ENCODE peak calls at places on chromosomes 5 and 9, in nine cellular contexts. J is MM.1S, Q is adipocyte, S is GM12878, E is tibial artery, G is psoas muscle, T is stomach, B is lung, W is OCI-LY7. D is an unnamed sample. For H3K4me1, the result is how much of the 10 kb centered on the place peaks cover.

GRCh38 chr9:91948423-91949292 is 1.4 kb downstream of the ROR2 start:
- DNase-seq in J (peak), W (no peak), T (peak), S (no peak), B (peak), G (no peak), Q (peak), E (no peak), D (peak)

GRCh38 chr9:107868166-107868565 is 378.6 kb upstream of the KLF4 start:
- DNase-seq in E (no peak), G (no peak), J (no peak), B (no peak), T (no peak), W (peak), S (no peak), Q (no peak), D (no peak)

GRCh38 chr5:72556351-72557146 is 49.3 kb upstream of the ZNF366 start:
- DNase-seq in E (peak), B (peak), J (peak), S (peak), W (peak), Q (peak), T (peak), G (peak), D (peak)

GRCh38 chr9:5510360-5510931 is at the start of gene PDCD1LG2:
- DNase-seq in B (no peak), E (no peak), S (peak), Q (peak), T (no peak), G (no peak), W (no peak), J (peak), D (peak)

GRCh38 chr9:78622131-78622530 is 325.2 kb downstream of the PSAT1 start:
- DNase-seq in J (no peak), S (no peak), B (no peak), G (no peak), Q (no peak), T (no peak), W (no peak), E (no peak), D (no peak)

GRCh38 chr5:96821260-96821916 is 13.6 kb upstream of the ERAP1 start:
- DNase-seq in B (no peak), T (no peak), W (no peak), E (no peak), J (no peak), S (no peak), G (no peak), Q (no peak), D (peak)

GRCh38 chr9:131704195-131704983 is 35.5 kb downstream of the RAPGEF1 start:
- DNase-seq in T (no peak), Q (no peak), E (no peak), S (no peak), J (no peak), G (no peak), B (no peak), W (no peak), D (no peak)

GRCh38 chr5:1368236-1368635 is 23.3 kb upstream of the CLPTM1L start:
- DNase-seq in E (no peak), W (no peak), B (no peak), G (no peak), S (no peak), J (no peak), Q (no peak), T (no peak), D (no peak)

GRCh38 chr5:42626462-42626861 is 130.2 kb upstream of the CCDC152 start:
- DNase-seq in E (no peak), W (no peak), S (no peak), T (no peak), J (no peak), G (no peak), B (no peak), Q (no peak), D (no peak)

GRCh38 chr5:36590513-36591286 is 15.7 kb upstream of the SLC1A3 start:
- DNase-seq in E (no peak), Q (no peak), B (no peak), T (no peak), G (no peak), J (no peak), S (no peak), W (no peak), D (no peak)

GRCh38 chr5:147628054-147628895 is 118.4 kb upstream of the DPYSL3 start:
- DNase-seq in W (peak), T (peak), B (peak), E (peak), J (peak), S (peak), G (no peak), Q (peak), D (peak)

GRCh38 chr9:6153425-6153824 is 62.2 kb upstream of the IL33 start:
- DNase-seq in B (no peak), E (no peak), W (no peak), J (no peak), T (no peak), S (no peak), Q (no peak), G (no peak), D (no peak)

GRCh38 chr5:10760033-10760975 is 730 bp downstream of the DAP start:
- DNase-seq in G (no peak), W (peak), T (peak), S (no peak), Q (peak), J (peak), B (peak), E (peak), D (peak)

GRCh38 chr9:110047955-110048472 is 159.9 kb downstream of the C9orf152 start:
- DNase-seq in B (no peak), Q (no peak), T (no peak), S (no peak), J (no peak), W (peak), E (no peak), G (no peak), D (no peak)

GRCh38 chr5:32297181-32298055 is 15.3 kb downstream of the MTMR12 start:
- DNase-seq in Q (no peak), J (no peak), G (no peak), T (no peak), B (no peak), S (no peak), W (no peak), E (no peak), D (no peak)

GRCh38 chr9:82829818-82830217 is 233.1 kb downstream of the RASEF start:
- DNase-seq in G (no peak), E (no peak), J (no peak), T (no peak), Q (no peak), B (no peak), S (no peak), W (no peak), D (no peak)

GRCh38 chr5:159184858-159185381 is 24.4 kb downstream of the RNF145 start:
- DNase-seq in J (no peak), W (no peak), T (no peak), G (no peak), E (no peak), B (no peak), Q (peak), S (no peak), D (peak)

GRCh38 chr9:124914753-124915405 is 26.0 kb downstream of the GOLGA1 start:
- DNase-seq in J (no peak), Q (no peak), G (no peak), B (no peak), W (no peak), T (no peak), E (no peak), S (no peak), D (no peak)

GRCh38 chr5:64632251-64632650 is 58.1 kb upstream of the SHISAL2B start:
- DNase-seq in J (no peak), T (no peak), E (no peak), B (peak), S (no peak), W (no peak), G (no peak), Q (peak), D (no peak)

GRCh38 chr5:90307386-90308181 is 102.0 kb downstream of the CETN3 start:
- DNase-seq in E (no peak), Q (no peak), W (no peak), G (no peak), J (no peak), B (no peak), T (no peak), S (no peak), D (no peak)

GRCh38 chr9:72292184-72292787 is 72.7 kb downstream of the ZFAND5 start:
- DNase-seq in W (peak), T (no peak), B (no peak), G (no peak), Q (peak), E (no peak), S (no peak), J (peak), D (no peak)

GRCh38 chr5:111859533-111860270 is 102.7 kb upstream of the NREP start:
- DNase-seq in J (no peak), G (no peak), T (no peak), S (no peak), B (no peak), Q (peak), E (no peak), W (no peak), D (no peak)

GRCh38 chr5:11528720-11529119 is 375.5 kb downstream of the CTNND2 start:
- DNase-seq in B (no peak), W (no peak), E (no peak), S (no peak), J (no peak), T (no peak), G (no peak), Q (no peak), D (no peak)

GRCh38 chr9:27369591-27369990 is 72.6 kb upstream of the EQTN start:
- DNase-seq in W (no peak), J (no peak), T (no peak), Q (no peak), G (no peak), E (no peak), B (no peak), S (no peak), D (no peak)
- H3K4me3 ChIP-seq in W (no peak), J (no peak), T (no peak), Q (no peak), G (no peak), E (no peak), B (no peak), S (no peak), D (no peak)

GRCh38 chr5:76974768-76975167 is 21.9 kb downstream of the CRHBP start:
- DNase-seq in G (no peak), B (no peak), W (peak), E (no peak), Q (no peak), J (no peak), T (no peak), S (no peak), D (no peak)

GRCh38 chr5:76972670-76973069 is 19.8 kb downstream of the CRHBP start:
- DNase-seq in Q (no peak), B (no peak), J (no peak), W (no peak), E (no peak), G (no peak), T (no peak), S (no peak), D (no peak)

DNA sequence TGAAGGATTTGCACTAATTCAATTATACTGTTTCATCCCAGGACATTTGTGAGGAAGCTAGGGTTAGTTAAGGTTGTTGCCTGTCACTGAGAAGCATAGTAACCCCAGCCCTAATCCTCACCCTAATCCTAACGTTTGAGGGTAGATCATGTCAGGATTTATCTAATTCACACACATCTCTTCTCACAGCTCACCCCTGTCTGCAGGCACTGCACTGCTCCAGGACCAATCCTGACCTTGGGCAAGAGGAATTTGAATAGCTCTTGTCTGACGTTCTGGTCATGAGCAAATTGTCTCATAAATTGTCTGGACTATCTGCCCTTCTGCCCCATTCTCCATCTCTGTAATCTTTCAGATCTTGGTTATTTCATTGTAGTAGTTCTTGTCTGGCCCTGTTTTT is 18.6 kb downstream of the CRHBP start:
- DNase-seq in E (no peak), W (no peak), S (no peak), G (no peak), J (no peak), B (no peak), Q (no peak), T (no peak), D (no peak)
- H3K4me1 ChIP-seq in E (under half), W (under half), S (under half), G (under half), J (under half), B (under half), Q (under half), T (under half), D (under half)

GRCh38 chr5:150067405-150067960 is 18.9 kb downstream of the CSF1R start:
- DNase-seq in Q (no peak), S (no peak), G (peak), E (no peak), W (no peak), J (no peak), B (no peak), T (no peak), D (no peak)
- H3K4me3 ChIP-seq in Q (no peak), S (no peak), G (no peak), E (no peak), W (no peak), J (no peak), B (no peak), T (no peak), D (no peak)

GRCh38 chr5:169161022-169161680 is 139.8 kb downstream of the SLIT3 start:
- DNase-seq in W (no peak), E (peak), S (no peak), B (peak), J (no peak), Q (peak), G (no peak), T (no peak), D (peak)
- H3K4me1 ChIP-seq in W (under half), E (under half), S (under half), B (under half), J (under half), Q (under half), G (under half), T (under half), D (half or more)

GRCh38 chr5:59709346-59709821 is 184.1 kb downstream of the PDE4D start:
- DNase-seq in J (no peak), W (no peak), Q (peak), T (no peak), G (no peak), S (no peak), E (no peak), B (no peak), D (no peak)

GRCh38 chr5:59711316-59711715 is 182.2 kb downstream of the PDE4D start:
- DNase-seq in B (no peak), E (no peak), J (no peak), G (no peak), W (no peak), T (no peak), S (no peak), Q (peak), D (no peak)

GRCh38 chr5:59713488-59713844 is 180.1 kb downstream of the PDE4D start:
- DNase-seq in T (no peak), E (no peak), G (no peak), S (no peak), B (no peak), W (no peak), Q (no peak), J (no peak), D (no peak)

GRCh38 chr5:59712836-59713487 is 180.6 kb downstream of the PDE4D start:
- DNase-seq in Q (no peak), E (no peak), J (no peak), S (no peak), B (no peak), G (no peak), W (peak), T (no peak), D (no peak)

GRCh38 chr5:59709833-59710232 is 183.7 kb downstream of the PDE4D start:
- DNase-seq in T (peak), W (no peak), J (no peak), Q (peak), B (no peak), G (no peak), S (no peak), E (no peak), D (peak)
- H3K4me3 ChIP-seq in T (no peak), W (no peak), J (no peak), Q (no peak), B (no peak), G (no peak), S (no peak), E (no peak), D (no peak)

GRCh38 chr9:23771746-23772145 is 54.3 kb downstream of the ELAVL2 start:
- DNase-seq in J (no peak), B (no peak), T (no peak), Q (peak), S (no peak), E (no peak), G (no peak), W (no peak), D (no peak)

GRCh38 chr9:23766613-23767012 is 59.4 kb downstream of the ELAVL2 start:
- DNase-seq in W (no peak), S (no peak), J (peak), G (no peak), B (no peak), T (no peak), Q (no peak), E (no peak), D (no peak)

GRCh38 chr9:23768861-23769260 is 57.2 kb downstream of the ELAVL2 start:
- DNase-seq in J (no peak), S (no peak), Q (peak), T (no peak), B (no peak), E (no peak), G (no peak), W (no peak), D (no peak)

GRCh38 chr9:23772384-23772783 is 53.7 kb downstream of the ELAVL2 start:
- DNase-seq in B (no peak), Q (no peak), G (no peak), S (no peak), E (no peak), J (no peak), W (no peak), T (no peak), D (no peak)

DNA sequence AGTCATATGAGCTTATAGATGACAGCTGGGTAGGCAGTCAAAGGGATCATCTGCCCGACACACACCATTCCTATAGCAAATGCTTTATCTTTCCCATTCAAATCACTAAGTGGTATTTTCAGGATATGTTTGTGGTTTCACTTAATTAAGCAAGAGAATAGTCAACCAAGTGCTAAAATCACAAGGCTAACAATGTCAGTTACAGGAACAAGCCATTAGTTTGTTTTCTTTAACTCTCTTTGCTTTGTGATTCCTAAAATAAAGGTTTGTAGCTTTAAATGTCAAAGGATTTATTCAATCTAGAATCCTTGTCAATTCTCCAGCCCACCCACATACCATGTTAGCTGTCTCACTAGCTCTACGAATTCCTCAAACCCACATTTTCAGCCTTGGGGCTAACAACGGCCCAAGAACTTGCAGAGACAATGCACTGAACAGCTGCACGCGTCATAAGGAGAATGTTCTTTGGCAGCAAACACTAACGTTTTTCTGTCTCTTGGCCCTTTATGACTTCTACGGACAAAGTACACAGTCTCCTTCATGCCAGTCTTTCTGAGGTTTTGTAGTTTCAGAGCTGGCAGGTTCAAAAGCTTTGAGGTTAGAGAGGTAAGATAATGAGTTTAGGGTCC is 56.6 kb downstream of the ELAVL2 start:
- DNase-seq in E (no peak), J (no peak), T (no peak), G (no peak), B (no peak), S (no peak), W (no peak), Q (peak), D (peak)
- H3K4me1 ChIP-seq in E (under half), J (under half), T (under half), G (under half), B (under half), S (under half), W (under half), Q (under half), D (under half)

DNA sequence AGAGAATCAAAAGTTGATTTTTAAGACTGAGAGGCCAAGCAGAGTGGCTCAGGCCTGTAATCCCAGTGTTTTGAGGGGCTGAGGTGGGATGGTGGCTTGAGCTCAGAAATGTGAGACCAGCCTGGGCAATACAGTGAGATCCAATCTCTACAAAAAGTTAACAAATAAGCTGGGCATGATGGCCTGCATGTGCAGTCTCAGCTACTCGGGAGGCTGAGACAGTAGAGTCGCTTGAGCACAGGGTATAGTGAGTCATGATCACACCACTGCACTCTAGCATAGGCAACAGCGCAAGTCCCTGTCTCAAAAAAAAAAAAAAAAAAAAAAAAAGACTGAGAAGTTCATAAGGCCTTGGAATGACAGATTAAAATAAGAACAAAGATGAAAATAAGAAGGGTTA is 177.2 kb downstream of the TMEM232 start:
- DNase-seq in Q (no peak), J (no peak), G (no peak), B (no peak), S (no peak), T (no peak), E (no peak), W (no peak), D (no peak)
- H3K4me3 ChIP-seq in Q (no peak), J (no peak), G (no peak), B (no peak), S (no peak), T (no peak), E (no peak), W (no peak), D (no peak)

DNA sequence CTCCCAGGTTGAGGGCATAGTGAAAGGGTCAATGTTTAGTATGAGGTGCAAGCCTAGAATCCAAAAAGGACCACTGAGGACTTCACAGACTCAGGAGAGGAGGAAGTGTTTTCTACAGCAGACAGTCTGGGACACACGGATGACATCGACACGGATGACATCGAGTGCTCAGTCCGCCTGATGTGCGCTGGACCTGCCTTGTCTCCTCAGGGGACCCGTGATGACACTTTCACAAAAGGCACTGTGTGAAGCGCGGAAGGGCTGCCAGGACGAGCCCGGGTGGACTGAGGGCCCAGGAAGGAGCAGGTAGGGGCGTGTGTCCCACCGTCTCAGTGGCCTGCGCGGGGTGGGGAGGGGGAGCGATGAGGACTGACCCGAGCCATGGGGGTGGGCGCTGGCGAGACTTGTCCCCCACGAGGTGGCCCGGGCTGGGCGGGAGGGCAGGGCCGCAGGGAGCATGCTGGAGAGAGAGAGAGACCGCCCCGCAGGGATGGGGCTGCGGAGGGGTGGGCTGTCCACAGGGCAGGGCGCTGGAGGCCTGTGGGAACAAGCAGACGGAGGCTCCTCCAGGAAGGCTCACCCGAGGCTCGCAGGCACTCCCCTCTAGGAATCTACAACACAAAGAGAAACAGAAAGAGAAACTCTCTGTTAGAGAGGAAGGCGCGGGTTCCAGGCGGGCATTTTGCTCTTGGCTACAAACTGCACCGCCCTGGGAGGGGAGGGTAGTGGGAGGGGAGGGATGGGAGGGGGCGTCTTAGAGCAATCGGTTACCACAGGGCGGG is 54.9 kb downstream of the USP20 start:
- DNase-seq in G (no peak), T (peak), E (no peak), J (no peak), B (no peak), Q (no peak), W (no peak), S (peak), D (no peak)
- H3K4me1 ChIP-seq in G (under half), T (under half), E (under half), J (under half), B (under half), Q (under half), W (half or more), S (half or more), D (half or more)

GRCh38 chr5:122076669-122077450 is 1.2 kb downstream of the LOX start:
- DNase-seq in Q (peak), J (peak), E (peak), T (peak), S (no peak), B (peak), G (peak), W (no peak), D (peak)

GRCh38 chr5:122073023-122073422 is 5.0 kb downstream of the LOX start:
- DNase-seq in E (no peak), G (no peak), T (no peak), B (no peak), S (no peak), W (no peak), Q (peak), J (no peak), D (no peak)

GRCh38 chr5:122077451-122078115 is 476 bp downstream of the LOX start:
- DNase-seq in J (no peak), T (peak), G (peak), W (no peak), Q (peak), B (no peak), E (no peak), S (no peak), D (peak)

GRCh38 chr5:122076023-122076422 is 2.0 kb downstream of the LOX start:
- DNase-seq in Q (peak), B (no peak), G (no peak), J (no peak), W (no peak), S (no peak), T (no peak), E (no peak), D (no peak)

GRCh38 chr5:122073864-122074263 is 4.2 kb downstream of the LOX start:
- DNase-seq in G (no peak), T (no peak), E (no peak), W (no peak), B (no peak), S (no peak), J (peak), Q (no peak), D (no peak)
- H3K4me3 ChIP-seq in G (no peak), T (no peak), E (no peak), W (no peak), B (no peak), S (no peak), J (no peak), Q (peak), D (no peak)

D was measured in SJSA1.